ENCODE peak calls at places on chromosomes 2 and 18, in ten cellular contexts. O is tibial artery; G is CD8-positive, alpha-beta memory T cell; F is fibroblast of lung; S is hepatocyte; H is tibial nerve; C is left ventricle myocardium inferior; T is CD4-positive, alpha-beta memory T cell; K is uterus; W is colonic mucosa. I is an unnamed sample.

GRCh38 chr18:57970356-57971095 is 73.5 kb upstream of the NEDD4L start:
- DNase-seq in O (no peak), G (no peak), F (no peak), S (no peak), H (no peak), C (no peak), T (no peak), K (no peak), W (peak; percentile 56), I (no peak)

GRCh38 chr2:200319587-200320337 is 13.3 kb downstream of the SPATS2L start:
- DNase-seq in O (no peak), G (no peak), F (peak; percentile 81), S (peak; percentile 35), H (no peak), C (no peak), T (no peak), K (no peak), W (no peak), I (no peak)

GRCh38 chr2:37780097-37780676 is 108.7 kb upstream of the CDC42EP3 start:
- DNase-seq in O (no peak), G (no peak), F (no peak), S (no peak), H (no peak), C (no peak), T (no peak), K (no peak), W (no peak), I (no peak)

GRCh38 chr2:84636080-84636971 is 120.0 kb downstream of the DNAH6 start:
- DNase-seq in O (no peak), G (no peak), F (no peak), S (no peak), H (no peak), C (no peak), T (no peak), K (no peak), W (peak; percentile 54), I (no peak)

GRCh38 chr2:67564076-67564475 is 166.9 kb downstream of the ETAA1 start:
- DNase-seq in O (no peak), G (no peak), F (peak; percentile 78), S (no peak), H (no peak), C (no peak), T (no peak), K (no peak), W (no peak), I (no peak)

GRCh38 chr2:240432820-240433801 is 2.4 kb upstream of the GPC1 start:
- DNase-seq in O (peak; percentile 16), G (no peak), F (no peak), S (no peak), H (no peak), C (peak; percentile 11), T (no peak), K (peak; percentile 14), W (no peak), I (peak; percentile 15)

GRCh38 chr2:228048838-228049490 is 132.5 kb downstream of the SPHKAP start:
- DNase-seq in O (no peak), G (no peak), F (peak; percentile 66), S (peak; percentile 81), H (no peak), C (no peak), T (no peak), K (no peak), W (peak; percentile 20), I (no peak)

GRCh38 chr2:195603408-195603807 is 53.6 kb upstream of the SLC39A10 start:
- DNase-seq in O (no peak), G (no peak), F (no peak), S (no peak), H (no peak), C (no peak), T (no peak), K (no peak), W (no peak), I (no peak)

GRCh38 chr2:143133783-143134182 is 4.6 kb downstream of the ARHGAP15 start:
- DNase-seq in O (no peak), G (no peak), F (no peak), S (no peak), H (no peak), C (no peak), T (no peak), K (no peak), W (no peak), I (no peak)

GRCh38 chr2:158131919-158132566 is 30.4 kb downstream of the UPP2 start:
- DNase-seq in O (no peak), G (no peak), F (no peak), S (peak; percentile 42), H (no peak), C (no peak), T (no peak), K (no peak), W (no peak), I (no peak)

GRCh38 chr2:158131483-158131912 is 29.8 kb downstream of the UPP2 start:
- DNase-seq in O (no peak), G (no peak), F (no peak), S (no peak), H (no peak), C (no peak), T (no peak), K (no peak), W (no peak), I (no peak)

GRCh38 chr2:158134655-158135054 is 33.0 kb downstream of the UPP2 start:
- DNase-seq in O (no peak), G (no peak), F (no peak), S (peak; percentile 68), H (no peak), C (no peak), T (no peak), K (no peak), W (peak; percentile 78), I (no peak)

GRCh38 chr2:158130832-158131473 is 29.3 kb downstream of the UPP2 start:
- DNase-seq in O (no peak), G (no peak), F (peak; percentile 10), S (peak; percentile 76), H (no peak), C (no peak), T (no peak), K (no peak), W (peak; percentile 60), I (no peak)

GRCh38 chr2:158134055-158134454 is 32.4 kb downstream of the UPP2 start:
- DNase-seq in O (no peak), G (no peak), F (no peak), S (no peak), H (no peak), C (no peak), T (no peak), K (no peak), W (no peak), I (no peak)
- H3K4me1 ChIP-seq in O (no peaks in the 10 kb centered on the region), G (no peaks in the 10 kb centered on the region), F (no peaks in the 10 kb centered on the region), S (peaks cover 37% of the 10 kb centered on the region), H (no peaks in the 10 kb centered on the region), C (no peaks in the 10 kb centered on the region), T (no peaks in the 10 kb centered on the region), K (no peaks in the 10 kb centered on the region), W (no peaks in the 10 kb centered on the region), I (no peaks in the 10 kb centered on the region)

DNA sequence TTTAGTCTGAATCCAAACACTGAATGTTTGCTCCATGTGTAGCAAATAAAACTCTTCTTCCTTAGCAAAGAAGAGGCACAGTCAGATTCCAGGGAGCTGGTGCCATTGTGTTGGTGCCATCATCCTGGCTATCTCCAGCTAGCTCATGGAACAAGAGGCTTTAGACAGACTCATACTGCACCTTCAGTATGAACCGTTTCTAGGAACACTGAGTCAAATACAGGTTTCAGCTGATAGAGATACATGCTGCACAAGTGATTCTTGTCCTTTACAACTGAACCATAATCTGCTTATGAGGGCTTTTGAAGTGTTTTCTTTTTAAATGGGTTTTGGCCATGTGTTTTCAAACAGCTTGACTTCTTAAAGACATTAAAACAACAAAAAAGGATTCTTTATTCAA is 57.9 kb downstream of the DYNC1I2 start:
- DNase-seq in O (no peak), G (no peak), F (no peak), S (no peak), H (no peak), C (no peak), T (no peak), K (no peak), W (no peak), I (no peak)
- H3K36me3 ChIP-seq in O (peaks cover 70% of the 10 kb centered on the region), G (peaks cover 15% of the 10 kb centered on the region), F (peaks cover 2% of the 10 kb centered on the region), S (no peaks in the 10 kb centered on the region), H (no peaks in the 10 kb centered on the region), C (peaks cover 88% of the 10 kb centered on the region), T (peaks cover 19% of the 10 kb centered on the region), K (no peaks in the 10 kb centered on the region), W (peaks cover 8% of the 10 kb centered on the region), I (peaks cover 95% of the 10 kb centered on the region)

DNA sequence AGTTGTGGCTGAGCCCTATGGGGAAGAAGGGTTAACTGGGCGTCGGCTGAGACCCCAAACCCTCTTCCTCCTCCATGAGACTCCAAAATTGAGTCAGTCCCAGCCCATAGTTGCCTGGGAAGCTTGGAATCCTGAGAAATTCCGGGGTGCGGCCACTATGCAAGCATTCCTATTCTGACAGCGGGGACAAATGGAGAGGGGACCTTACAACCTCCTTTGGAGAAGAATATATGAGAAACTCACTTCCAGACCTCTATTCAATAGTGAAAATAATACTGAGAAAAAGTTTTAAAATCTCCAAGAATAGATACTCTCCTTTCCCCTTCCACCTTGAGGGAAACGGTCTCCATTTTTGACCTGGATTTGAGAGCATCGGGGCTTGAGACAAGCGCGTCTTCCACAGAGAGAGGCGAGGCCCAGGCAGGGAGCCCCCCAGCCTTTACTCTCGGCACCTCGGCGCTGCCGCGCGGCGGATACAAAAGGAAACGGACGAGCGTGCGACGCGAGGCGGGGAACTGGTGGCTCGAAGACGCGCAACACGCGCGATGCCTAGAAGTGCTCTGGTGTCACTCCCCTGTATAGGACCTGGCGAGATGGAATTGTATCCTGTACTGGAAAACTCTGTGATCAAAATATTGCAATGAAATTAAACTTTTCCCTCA is 11.1 kb downstream of the NR4A2 start:
- DNase-seq in O (no peak), G (peak; percentile 48), F (no peak), S (no peak), H (no peak), C (no peak), T (peak; percentile 39), K (no peak), W (peak; percentile 53), I (peak; percentile 55)
- H3K4me3 ChIP-seq in O (peak overlapping the region; percentile 63), G (peak overlapping the region; percentile 25), F (peak overlapping the region; percentile 56), S (no peak overlapping the region), H (peak overlapping the region; percentile 39), C (peak overlapping the region; percentile 67), T (peak overlapping the region; percentile 15), K (peak overlapping the region; percentile 37), W (peak overlapping the region; percentile 32), I (peak overlapping the region; percentile 63)

GRCh38 chr2:42929985-42930581 is 137.7 kb upstream of the HAAO start:
- DNase-seq in O (no peak), G (no peak), F (peak; percentile 86), S (no peak), H (no peak), C (no peak), T (no peak), K (peak; percentile 42), W (no peak), I (peak; percentile 62)

GRCh38 chr2:42931818-42932195 is 139.4 kb upstream of the HAAO start:
- DNase-seq in O (no peak), G (no peak), F (no peak), S (no peak), H (no peak), C (no peak), T (no peak), K (no peak), W (no peak), I (no peak)

GRCh38 chr2:42932271-42933151 is 140.1 kb upstream of the HAAO start:
- DNase-seq in O (no peak), G (no peak), F (no peak), S (no peak), H (no peak), C (no peak), T (no peak), K (no peak), W (no peak), I (no peak)

GRCh38 chr2:42929577-42929984 is 137.2 kb upstream of the HAAO start:
- DNase-seq in O (no peak), G (no peak), F (no peak), S (no peak), H (no peak), C (no peak), T (no peak), K (no peak), W (no peak), I (no peak)

GRCh38 chr2:42931147-42931817 is 138.9 kb upstream of the HAAO start:
- DNase-seq in O (no peak), G (no peak), F (no peak), S (no peak), H (no peak), C (no peak), T (no peak), K (no peak), W (no peak), I (no peak)
- H3K4me1 ChIP-seq in O (peaks cover 81% of the 10 kb centered on the region), G (no peaks in the 10 kb centered on the region), F (peaks cover 40% of the 10 kb centered on the region), S (peaks cover 79% of the 10 kb centered on the region), H (peaks cover 52% of the 10 kb centered on the region), C (peaks cover 100% of the 10 kb centered on the region), T (no peaks in the 10 kb centered on the region), K (peaks cover 23% of the 10 kb centered on the region), W (peaks cover 36% of the 10 kb centered on the region), I (peaks cover 47% of the 10 kb centered on the region)

I was measured in psoas muscle.